ENCODE peak calls at places on chromosomes 3 and 15, in five cellular contexts. T, J, W, Q and Z are unnamed samples.

GRCh38 chr3:14875411-14876175 is 56.8 kb downstream of the FGD5 start:
- DNase-seq in T (no peak), J (no peak), W (no peak), Q (no peak), Z (no peak)

GRCh38 chr3:150746791-150747590 is 16.0 kb downstream of the SIAH2 start:
- DNase-seq in T (no peak), J (no peak), W (no peak), Q (no peak), Z (no peak)

GRCh38 chr3:108250626-108251025 is 28.4 kb upstream of the IFT57 start:
- DNase-seq in T (no peak), J (no peak), W (no peak), Q (no peak), Z (no peak)

GRCh38 chr3:51712963-51713362 is 6.1 kb downstream of the GRM2 start:
- DNase-seq in T (no peak), J (no peak), W (no peak), Q (no peak), Z (no peak)

GRCh38 chr3:13135251-13135810 is 62.1 kb upstream of the IQSEC1 start:
- DNase-seq in T (peak), J (no peak), W (no peak), Q (no peak), Z (no peak)

GRCh38 chr15:75659928-75660645 is 12.4 kb downstream of the SNX33 start:
- DNase-seq in T (no peak), J (no peak), W (no peak), Q (no peak), Z (peak)

GRCh38 chr3:167001374-167001773 is 378.7 kb downstream of the ZBBX start:
- DNase-seq in T (no peak), J (no peak), W (no peak), Q (no peak), Z (no peak)

GRCh38 chr15:51172190-51172589 is 77.5 kb upstream of the TNFAIP8L3 start:
- DNase-seq in T (no peak), J (no peak), W (no peak), Q (no peak), Z (no peak)

GRCh38 chr3:71008350-71008923 is 575.1 kb downstream of the FOXP1 start:
- DNase-seq in T (no peak), J (no peak), W (no peak), Q (no peak), Z (no peak)

GRCh38 chr3:109702252-109702651 is 364.9 kb upstream of the DPPA4 start:
- DNase-seq in T (no peak), J (no peak), W (peak), Q (no peak), Z (no peak)

GRCh38 chr15:77696871-77697270 is 64.2 kb upstream of the LINGO1 start:
- DNase-seq in T (no peak), J (no peak), W (no peak), Q (no peak), Z (no peak)

GRCh38 chr15:78873796-78874761 is 1.4 kb downstream of the MORF4L1 start:
- DNase-seq in T (no peak), J (no peak), W (peak), Q (no peak), Z (no peak)

GRCh38 chr3:144097144-144097543 is 125.5 kb downstream of the DIPK2A start:
- DNase-seq in T (no peak), J (no peak), W (no peak), Q (no peak), Z (no peak)

GRCh38 chr3:30199096-30199734 is 407.2 kb upstream of the TGFBR2 start:
- DNase-seq in T (peak), J (peak), W (peak), Q (peak), Z (peak)

GRCh38 chr15:97692317-97693015 is 268.0 kb upstream of the ARRDC4 start:
- DNase-seq in T (no peak), J (peak), W (no peak), Q (no peak), Z (no peak)

GRCh38 chr3:50300681-50301254 is 1.6 kb upstream of the HYAL3 start:
- DNase-seq in T (no peak), J (no peak), W (no peak), Q (no peak), Z (no peak)

GRCh38 chr3:64814360-64814759 is 126.6 kb upstream of the ADAMTS9 start:
- DNase-seq in T (no peak), J (peak), W (no peak), Q (no peak), Z (no peak)

GRCh38 chr15:63048986-63049665 is 6.6 kb downstream of the TPM1 start:
- DNase-seq in T (peak), J (no peak), W (peak), Q (peak), Z (peak)

GRCh38 chr15:68924866-68925599 is 5.3 kb upstream of the SPESP1 start:
- DNase-seq in T (peak), J (peak), W (peak), Q (peak), Z (peak)

GRCh38 chr3:45992820-45993219 is 2.8 kb downstream of the FYCO1 start:
- DNase-seq in T (no peak), J (no peak), W (no peak), Q (no peak), Z (no peak)

GRCh38 chr15:67504061-67504460 is 16.9 kb upstream of the C15orf61 start:
- DNase-seq in T (no peak), J (no peak), W (no peak), Q (no peak), Z (no peak)

GRCh38 chr3:55664387-55664786 is 177.3 kb upstream of the WNT5A start:
- DNase-seq in T (no peak), J (no peak), W (no peak), Q (no peak), Z (no peak)

GRCh38 chr3:180590396-180590795 is 11.6 kb upstream of the TTC14 start:
- DNase-seq in T (no peak), J (no peak), W (no peak), Q (no peak), Z (no peak)

GRCh38 chr3:155948476-155948875 is 78.0 kb downstream of the GMPS start:
- DNase-seq in T (no peak), J (no peak), W (no peak), Q (no peak), Z (no peak)

GRCh38 chr15:60093273-60094067 is 89.4 kb downstream of the FOXB1 start:
- DNase-seq in T (peak), J (no peak), W (no peak), Q (no peak), Z (no peak)

GRCh38 chr3:65534825-65535224 is 503.9 kb downstream of the MAGI1 start:
- DNase-seq in T (no peak), J (no peak), W (no peak), Q (no peak), Z (no peak)

GRCh38 chr15:61951949-61952348 is 108.3 kb downstream of the VPS13C start:
- DNase-seq in T (peak), J (no peak), W (no peak), Q (no peak), Z (no peak)

GRCh38 chr3:60742606-60743145 is 508.6 kb downstream of the FHIT start:
- DNase-seq in T (no peak), J (peak), W (no peak), Q (no peak), Z (no peak)

GRCh38 chr3:1294566-1294965 is 201.7 kb downstream of the CNTN6 start:
- DNase-seq in T (no peak), J (no peak), W (no peak), Q (no peak), Z (no peak)

GRCh38 chr15:60003243-60004018 is 680 bp upstream of the FOXB1 start:
- DNase-seq in T (no peak), J (no peak), W (no peak), Q (no peak), Z (no peak)

GRCh38 chr3:105606052-105606451 is 239.3 kb downstream of the ALCAM start:
- DNase-seq in T (no peak), J (no peak), W (no peak), Q (no peak), Z (no peak)